ENCODE peak calls at places on chromosomes 2 and 18, in ten cellular contexts. Q, R, U, B, L, O, E, G, T and X are unnamed samples. For H3K9me3, H3K27me3 and H3K36me3, the result is how much of the 10 kb centered on the place peaks cover.

GRCh38 chr2:219803294-219803693 is 175.9 kb downstream of the SLC4A3 start:
- DNase-seq in Q (no peak), R (no peak), U (no peak), B (no peak), L (no peak), O (no peak), E (no peak), G (no peak), T (no peak), X (no peak)

GRCh38 chr2:18701981-18702380 is 112.6 kb upstream of the NT5C1B start:
- DNase-seq in Q (no peak), R (no peak), U (no peak), B (no peak), L (no peak), O (no peak), E (no peak), G (no peak), T (no peak), X (no peak)

GRCh38 chr2:99863914-99864273 is 278.5 kb downstream of the AFF3 start:
- DNase-seq in Q (no peak), R (no peak), U (no peak), B (no peak), L (no peak), O (no peak), E (no peak), G (no peak), T (no peak), X (no peak)

GRCh38 chr18:3383381-3383915 is 66.5 kb upstream of the TGIF1 start:
- DNase-seq in Q (peak), R (peak), U (no peak), B (no peak), L (no peak), O (no peak), E (no peak), G (no peak), T (no peak), X (no peak)

GRCh38 chr2:202133556-202134245 is 60.6 kb downstream of the KIAA2012 start:
- DNase-seq in Q (no peak), R (no peak), U (no peak), B (no peak), L (no peak), O (no peak), E (no peak), G (no peak), T (no peak), X (no peak)

GRCh38 chr2:134491796-134492441 is 226.9 kb downstream of the TMEM163 start:
- DNase-seq in Q (no peak), R (no peak), U (no peak), B (no peak), L (peak), O (no peak), E (no peak), G (no peak), T (peak), X (no peak)

GRCh38 chr2:226652388-226652787 is 147.2 kb downstream of the IRS1 start:
- DNase-seq in Q (no peak), R (no peak), U (no peak), B (no peak), L (no peak), O (no peak), E (no peak), G (peak), T (no peak), X (no peak)

GRCh38 chr2:51628953-51629352 is 597.0 kb upstream of the NRXN1 start:
- DNase-seq in Q (no peak), R (no peak), U (no peak), B (no peak), L (no peak), O (no peak), E (no peak), G (no peak), T (no peak), X (no peak)

GRCh38 chr2:214481204-214481603 is 70.3 kb downstream of the VWC2L start:
- DNase-seq in Q (peak), R (peak), U (no peak), B (no peak), L (no peak), O (no peak), E (no peak), G (no peak), T (no peak), X (no peak)

GRCh38 chr2:46150445-46150970 is 146.7 kb upstream of the EPAS1 start:
- DNase-seq in Q (no peak), R (no peak), U (no peak), B (no peak), L (no peak), O (no peak), E (no peak), G (no peak), T (no peak), X (no peak)

GRCh38 chr2:162919111-162919510 is 80.5 kb upstream of the KCNH7 start:
- DNase-seq in Q (no peak), R (no peak), U (no peak), B (no peak), L (no peak), O (no peak), E (no peak), G (no peak), T (no peak), X (no peak)

GRCh38 chr2:137007905-137008399 is 242.6 kb downstream of the THSD7B start:
- DNase-seq in Q (no peak), R (no peak), U (no peak), B (no peak), L (no peak), O (no peak), E (no peak), G (no peak), T (no peak), X (no peak)

GRCh38 chr2:137005173-137005572 is 239.8 kb downstream of the THSD7B start:
- DNase-seq in Q (no peak), R (no peak), U (no peak), B (no peak), L (no peak), O (no peak), E (no peak), G (no peak), T (no peak), X (no peak)

DNA sequence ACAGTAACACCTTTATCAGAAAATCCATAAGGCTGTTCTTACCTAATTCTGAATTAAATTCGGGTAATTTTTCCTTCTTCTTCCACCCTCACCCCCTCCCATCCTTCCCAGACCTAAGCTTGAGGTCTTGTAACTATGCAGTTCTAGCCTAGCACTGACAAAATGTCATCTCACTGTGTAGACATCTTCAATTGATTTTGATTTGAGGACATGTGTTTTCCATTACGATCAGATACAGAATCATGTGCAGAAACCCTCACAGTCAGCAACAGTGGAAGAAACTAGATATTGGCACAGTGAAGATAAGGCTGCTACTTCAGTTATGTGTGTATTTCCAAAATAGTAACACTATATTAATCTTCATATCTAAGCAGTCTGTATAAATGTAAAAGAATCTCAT is 244.6 kb downstream of the THSD7B start:
- DNase-seq in Q (no peak), R (no peak), U (no peak), B (no peak), L (no peak), O (no peak), E (no peak), G (no peak), T (no peak), X (no peak)
- H3K9me3 ChIP-seq in Q (under half), R (under half), U (under half), B (under half), L (under half), O (under half), E (under half), G (under half), T (under half), X (under half)

GRCh38 chr2:120432293-120432975 is 86.5 kb downstream of the INHBB start:
- DNase-seq in Q (no peak), R (no peak), U (no peak), B (no peak), L (no peak), O (no peak), E (no peak), G (no peak), T (no peak), X (no peak)

GRCh38 chr2:120430957-120431356 is 85.0 kb downstream of the INHBB start:
- DNase-seq in Q (no peak), R (no peak), U (no peak), B (no peak), L (no peak), O (no peak), E (no peak), G (no peak), T (no peak), X (no peak)

GRCh38 chr2:120432976-120433815 is 87.3 kb downstream of the INHBB start:
- DNase-seq in Q (no peak), R (no peak), U (no peak), B (no peak), L (no peak), O (no peak), E (no peak), G (no peak), T (no peak), X (no peak)

GRCh38 chr2:120430501-120430830 is 84.5 kb downstream of the INHBB start:
- DNase-seq in Q (no peak), R (no peak), U (no peak), B (no peak), L (no peak), O (no peak), E (no peak), G (no peak), T (no peak), X (no peak)

GRCh38 chr2:120431386-120432292 is 85.7 kb downstream of the INHBB start:
- DNase-seq in Q (no peak), R (no peak), U (no peak), B (no peak), L (no peak), O (no peak), E (no peak), G (no peak), T (no peak), X (no peak)
- H3K27me3 ChIP-seq in Q (half or more), R (under half), U (under half), B (under half), L (under half), O (under half), E (under half), G (under half), T (under half), X (under half)

DNA sequence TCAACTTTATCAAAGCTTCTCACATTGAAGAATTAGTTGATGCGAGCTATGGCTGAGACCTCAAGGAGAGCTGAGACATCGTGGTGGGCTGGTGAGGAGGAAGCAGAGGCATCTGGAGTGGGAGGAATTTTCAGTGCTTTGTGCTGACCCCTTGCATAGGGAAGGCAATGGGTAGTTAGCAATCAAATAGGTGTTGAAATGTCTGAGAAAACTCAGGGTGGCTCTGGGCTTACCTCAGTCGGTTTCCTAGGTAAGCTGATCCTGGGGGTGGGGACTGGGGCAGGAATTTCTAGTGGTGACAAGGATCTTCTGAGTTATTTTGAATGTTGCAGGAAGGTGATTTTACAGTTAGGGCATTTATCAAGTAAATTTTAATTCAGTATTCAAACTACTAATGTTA is 20.7 kb upstream of the DPP10 start:
- DNase-seq in Q (no peak), R (no peak), U (no peak), B (no peak), L (no peak), O (no peak), E (no peak), G (no peak), T (no peak), X (no peak)
- H3K36me3 ChIP-seq in Q (under half), R (under half), U (under half), B (under half), L (under half), O (under half), E (under half), G (under half), T (under half), X (under half)

DNA sequence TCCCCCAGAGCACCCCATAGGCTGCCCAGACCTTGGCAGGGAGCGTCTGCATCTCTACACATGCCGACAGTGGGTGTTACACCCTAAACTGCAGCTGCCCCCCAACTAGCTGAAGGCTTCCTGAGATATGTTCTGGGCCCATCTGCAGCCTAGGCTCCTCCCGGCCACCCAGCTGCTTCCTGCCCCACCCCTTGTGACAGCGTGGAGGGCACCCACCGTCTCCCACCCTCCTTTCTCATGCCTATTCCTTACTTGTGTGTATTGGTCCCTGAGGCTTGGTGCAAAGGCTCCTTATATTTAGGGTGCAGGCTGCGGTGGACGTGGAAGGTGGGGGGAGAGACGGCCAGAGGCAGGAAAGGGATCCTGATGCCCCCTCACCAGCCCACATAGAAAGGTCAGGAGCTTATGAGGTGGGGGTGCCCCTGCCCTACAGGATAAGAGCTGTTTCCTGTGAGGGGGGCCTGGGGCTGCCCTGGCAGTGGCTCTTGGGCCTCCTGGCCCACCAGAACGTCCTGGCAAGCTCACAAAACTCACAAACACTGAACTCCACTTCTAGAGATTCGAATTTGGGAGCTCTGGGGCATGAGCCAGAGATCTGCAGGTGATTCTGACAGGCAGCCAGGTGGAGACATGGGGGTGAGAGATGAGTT is 7.3 kb upstream of the PROM2 start:
- DNase-seq in Q (no peak), R (no peak), U (peak), B (no peak), L (no peak), O (no peak), E (no peak), G (no peak), T (no peak), X (no peak)
- H3K9me3 ChIP-seq in Q (under half), R (under half), U (under half), B (under half), L (under half), O (under half), E (under half), G (under half), T (under half), X (under half)

GRCh38 chr2:118988706-118989105 is 46.7 kb downstream of the MARCO start:
- DNase-seq in Q (no peak), R (no peak), U (no peak), B (no peak), L (no peak), O (no peak), E (no peak), G (no peak), T (no peak), X (no peak)

GRCh38 chr2:118986733-118987132 is 44.7 kb downstream of the MARCO start:
- DNase-seq in Q (no peak), R (no peak), U (no peak), B (no peak), L (no peak), O (no peak), E (no peak), G (no peak), T (no peak), X (no peak)

GRCh38 chr2:118989481-118989880 is 47.5 kb downstream of the MARCO start:
- DNase-seq in Q (no peak), R (no peak), U (no peak), B (peak), L (no peak), O (no peak), E (no peak), G (no peak), T (no peak), X (no peak)

GRCh38 chr2:118990757-118991545 is 49.0 kb downstream of the MARCO start:
- DNase-seq in Q (no peak), R (no peak), U (no peak), B (no peak), L (no peak), O (no peak), E (no peak), G (no peak), T (no peak), X (no peak)

GRCh38 chr2:118987886-118988285 is 45.9 kb downstream of the MARCO start:
- DNase-seq in Q (no peak), R (no peak), U (no peak), B (no peak), L (no peak), O (no peak), E (no peak), G (no peak), T (no peak), X (no peak)
- H3K27me3 ChIP-seq in Q (under half), R (under half), U (under half), B (under half), L (under half), O (under half), E (under half), G (under half), T (under half), X (under half)

GRCh38 chr2:238087211-238087610 is 12.9 kb upstream of the ESPNL start:
- DNase-seq in Q (no peak), R (no peak), U (no peak), B (no peak), L (no peak), O (no peak), E (no peak), G (no peak), T (no peak), X (no peak)
- H3K36me3 ChIP-seq in Q (under half), R (under half), U (under half), B (under half), L (under half), O (under half), E (under half), G (under half), T (under half), X (half or more)

GRCh38 chr18:63084220-63084619 is 235.3 kb downstream of the BCL2 start:
- DNase-seq in Q (no peak), R (no peak), U (no peak), B (no peak), L (no peak), O (no peak), E (no peak), G (no peak), T (no peak), X (no peak)
- H3K9me3 ChIP-seq in Q (under half), R (under half), U (under half), B (under half), L (under half), O (under half), E (under half), G (under half), T (under half), X (under half)

GRCh38 chr2:106284691-106285202 is 90.6 kb upstream of the UXS1 start:
- DNase-seq in Q (no peak), R (no peak), U (no peak), B (no peak), L (no peak), O (no peak), E (no peak), G (no peak), T (no peak), X (no peak)
- H3K27me3 ChIP-seq in Q (under half), R (under half), U (under half), B (under half), L (under half), O (under half), E (under half), G (under half), T (under half), X (under half)

DNA sequence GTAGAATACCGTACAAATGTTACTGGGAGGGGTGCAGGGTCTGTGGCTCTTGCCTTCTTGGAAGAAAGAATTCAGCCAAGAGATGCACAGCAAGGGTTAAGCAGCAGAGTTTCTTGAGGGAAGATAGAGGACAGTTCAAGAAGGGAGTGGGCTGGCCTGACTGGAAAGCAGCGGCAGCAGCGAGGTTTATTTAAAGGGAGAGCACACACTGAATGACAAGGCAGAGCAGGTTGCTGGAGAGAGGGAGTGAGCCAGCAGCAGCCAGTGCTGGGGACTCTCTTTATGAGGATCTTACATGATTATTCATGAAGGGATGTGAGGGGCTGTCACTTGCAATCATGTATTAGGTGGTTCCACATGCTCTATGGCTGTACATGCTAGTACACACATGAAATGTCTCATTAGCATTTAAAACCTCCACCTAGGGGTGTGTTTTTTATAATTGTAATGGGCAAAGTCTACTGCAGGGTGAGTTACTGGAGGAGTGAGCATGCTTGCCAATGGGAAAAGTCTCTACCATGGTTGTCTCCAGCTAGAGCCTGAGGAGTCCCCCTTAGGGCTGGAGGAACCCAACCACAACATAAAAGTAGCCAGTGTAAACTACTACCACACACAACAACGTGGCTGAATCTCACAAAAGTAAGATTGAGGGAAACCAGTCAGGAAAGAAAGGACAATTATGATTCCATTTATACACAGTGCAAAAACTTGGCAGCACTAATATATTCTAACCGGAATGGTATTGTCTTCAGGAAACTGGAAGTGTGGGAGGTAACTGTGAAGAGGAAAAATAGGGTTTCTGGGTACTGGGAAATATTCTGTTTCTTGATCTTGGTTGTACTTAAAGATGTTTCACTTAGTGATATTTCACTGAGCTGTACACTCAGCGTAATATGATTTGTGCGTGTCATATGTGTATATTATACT is 87.6 kb upstream of the FAM110C start:
- DNase-seq in Q (no peak), R (no peak), U (no peak), B (no peak), L (no peak), O (no peak), E (no peak), G (no peak), T (no peak), X (no peak)
- H3K36me3 ChIP-seq in Q (under half), R (under half), U (under half), B (under half), L (under half), O (under half), E (under half), G (under half), T (under half), X (under half)

DNA sequence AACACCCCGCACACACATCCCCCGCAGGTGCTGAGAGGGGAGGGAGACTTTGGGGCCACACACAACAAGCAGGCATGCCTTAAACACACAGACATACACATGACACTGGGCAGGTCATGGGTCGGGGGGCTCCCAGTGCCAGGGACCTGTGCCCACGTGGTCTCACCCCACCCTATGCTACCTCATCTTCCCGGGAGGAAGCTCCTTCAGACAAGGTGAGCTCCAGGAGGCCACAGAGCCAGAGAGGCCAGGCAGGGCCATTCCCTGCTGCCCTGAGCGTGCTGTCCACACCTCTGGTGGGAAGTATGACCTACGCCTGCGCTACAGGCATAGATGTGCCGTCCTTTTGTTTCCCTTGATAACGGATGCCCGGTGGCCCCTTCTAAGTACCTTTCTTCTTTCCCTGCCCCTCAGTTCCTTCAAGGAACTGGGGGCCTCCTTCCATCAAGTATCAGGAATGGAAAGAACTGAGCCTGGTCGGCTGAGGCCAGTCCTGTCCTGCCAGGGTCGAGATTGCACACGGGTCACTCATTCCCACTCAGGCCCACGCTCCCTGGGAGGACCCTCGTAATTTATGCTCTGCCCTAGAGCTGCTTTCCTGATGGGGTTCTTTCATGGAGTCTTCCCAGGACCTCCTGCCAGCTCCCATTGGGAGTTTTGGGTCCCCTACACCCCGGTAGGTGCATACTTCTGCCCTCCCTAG is 4.7 kb downstream of the TEKT4 start:
- DNase-seq in Q (no peak), R (no peak), U (no peak), B (no peak), L (no peak), O (no peak), E (no peak), G (no peak), T (no peak), X (no peak)
- H3K9me3 ChIP-seq in Q (under half), R (under half), U (under half), B (under half), L (under half), O (under half), E (under half), G (under half), T (under half), X (under half)